ENCODE peak calls at places on chromosomes 3 and 15, in four cellular contexts. L, F, S and V are unnamed samples.

GRCh38 chr3:36957862-36958686 is 13.2 kb upstream of the TRANK1 start:
- DNase-seq in F (peak), S (peak), L (peak), V (no peak)

GRCh38 chr3:117016359-117016758 is 306.8 kb downstream of the TUSC7 start:
- DNase-seq in S (no peak), L (no peak), F (no peak), V (no peak)

GRCh38 chr3:123419850-123420292 is 29.0 kb downstream of the ADCY5 start:
- DNase-seq in F (no peak), S (peak), L (no peak), V (no peak)

GRCh38 chr15:39698444-39699390 is 83.9 kb downstream of the FSIP1 start:
- DNase-seq in L (no peak), S (no peak), F (peak), V (no peak)

GRCh38 chr15:84001655-84002054 is 233.9 kb upstream of the GOLGA6L4 start:
- DNase-seq in L (no peak), F (no peak), S (no peak), V (no peak)

GRCh38 chr3:153670577-153670976 is 450.6 kb upstream of the ARHGEF26 start:
- DNase-seq in L (no peak), S (no peak), F (no peak), V (no peak)

GRCh38 chr3:113629941-113630340 is 66.5 kb downstream of the USF3 start:
- DNase-seq in S (no peak), F (no peak), L (no peak), V (no peak)

GRCh38 chr3:108548886-108549285 is 38.5 kb upstream of the MYH15 start:
- DNase-seq in F (no peak), L (no peak), S (no peak), V (no peak)

GRCh38 chr3:186024210-186024609 is 84.7 kb downstream of the ETV5 start:
- DNase-seq in S (peak), F (peak), L (no peak), V (no peak)

GRCh38 chr15:41556657-41557056 is 2.4 kb upstream of the TYRO3 start:
- DNase-seq in F (no peak), L (no peak), S (no peak), V (no peak)

GRCh38 chr3:65950340-65951326 is 88.1 kb downstream of the MAGI1 start:
- DNase-seq in S (no peak), F (peak), L (no peak), V (no peak)

GRCh38 chr3:189236352-189236751 is 64.6 kb downstream of the TPRG1 start:
- DNase-seq in F (no peak), L (no peak), S (no peak), V (no peak)

GRCh38 chr3:129688310-129688895 is 81.9 kb upstream of the PLXND1 start:
- DNase-seq in S (peak), L (no peak), F (peak), V (no peak)

GRCh38 chr15:31049682-31050606 is 51.6 kb downstream of the TRPM1 start:
- DNase-seq in L (no peak), S (no peak), F (no peak), V (no peak)

GRCh38 chr15:75130597-75131268 is 70.9 kb upstream of the C15orf39 start:
- DNase-seq in S (no peak), L (no peak), F (no peak), V (no peak)

GRCh38 chr3:156216852-156217251 is 96.5 kb downstream of the KCNAB1 start:
- DNase-seq in F (no peak), S (no peak), L (no peak), V (no peak)

GRCh38 chr3:194265505-194265892 is 85.6 kb downstream of the CPN2 start:
- DNase-seq in F (peak), L (no peak), S (peak), V (peak)

GRCh38 chr15:40932146-40932545 is 3.0 kb downstream of the DLL4 start:
- DNase-seq in F (no peak), L (no peak), S (no peak), V (no peak)

GRCh38 chr15:63752075-63752684 is 81.6 kb downstream of the HERC1 start:
- DNase-seq in F (peak), S (peak), L (peak), V (no peak)

GRCh38 chr3:18424213-18424861 is 802 bp downstream of the SATB1 start:
- DNase-seq in S (no peak), F (no peak), L (no peak), V (no peak)

GRCh38 chr15:60678632-60679031 is 199.7 kb upstream of the ICE2 start:
- DNase-seq in L (no peak), F (no peak), S (no peak), V (no peak)

GRCh38 chr3:24428470-24428869 is 66.2 kb downstream of the THRB start:
- DNase-seq in F (no peak), L (no peak), S (no peak), V (no peak)

GRCh38 chr15:48627260-48627969 is 18.1 kb downstream of the FBN1 start:
- DNase-seq in S (peak), F (peak), L (no peak), V (no peak)

GRCh38 chr15:101063212-101063611 is 144.1 kb downstream of the LRRK1 start:
- DNase-seq in S (no peak), L (no peak), F (no peak), V (no peak)

GRCh38 chr3:156378871-156379270 is 176.0 kb downstream of the SSR3 start:
- DNase-seq in S (no peak), F (no peak), L (no peak), V (no peak)

GRCh38 chr15:73900129-73900712 is 26.0 kb upstream of the LOXL1 start:
- DNase-seq in F (no peak), L (no peak), S (peak), V (no peak)

GRCh38 chr3:29186131-29186599 is 94.7 kb upstream of the RBMS3 start:
- DNase-seq in F (peak), S (peak), L (no peak), V (no peak)

GRCh38 chr15:81343371-81343770 is 19.4 kb upstream of the STARD5 start:
- DNase-seq in L (no peak), F (no peak), S (no peak), V (no peak)

GRCh38 chr15:84572231-84572630 is 28.6 kb upstream of the ZSCAN2 start:
- DNase-seq in F (no peak), L (no peak), S (no peak), V (no peak)

GRCh38 chr3:129370248-129370964 is 58.0 kb downstream of the EFCAB12 start:
- DNase-seq in L (no peak), F (no peak), S (no peak), V (no peak)

GRCh38 chr15:70347766-70348558 is 250.2 kb upstream of the TLE3 start:
- DNase-seq in L (no peak), S (no peak), F (peak), V (no peak)

GRCh38 chr3:131174752-131175151 is 148.1 kb downstream of the NEK11 start:
- DNase-seq in S (peak), L (no peak), F (peak), V (no peak)

GRCh38 chr3:170225166-170225565 is 2.9 kb downstream of the PRKCI start:
- DNase-seq in L (no peak), S (no peak), F (no peak), V (no peak)

GRCh38 chr3:170226426-170226960 is 4.3 kb downstream of the PRKCI start:
- DNase-seq in L (no peak), F (peak), S (no peak), V (no peak)

GRCh38 chr3:170221924-170222646 is at the start of gene PRKCI:
- DNase-seq in S (peak), L (peak), F (peak), V (peak)

GRCh38 chr3:170220871-170221270 is 1.4 kb upstream of the PRKCI start:
- DNase-seq in F (no peak), L (no peak), S (peak), V (no peak)

DNA sequence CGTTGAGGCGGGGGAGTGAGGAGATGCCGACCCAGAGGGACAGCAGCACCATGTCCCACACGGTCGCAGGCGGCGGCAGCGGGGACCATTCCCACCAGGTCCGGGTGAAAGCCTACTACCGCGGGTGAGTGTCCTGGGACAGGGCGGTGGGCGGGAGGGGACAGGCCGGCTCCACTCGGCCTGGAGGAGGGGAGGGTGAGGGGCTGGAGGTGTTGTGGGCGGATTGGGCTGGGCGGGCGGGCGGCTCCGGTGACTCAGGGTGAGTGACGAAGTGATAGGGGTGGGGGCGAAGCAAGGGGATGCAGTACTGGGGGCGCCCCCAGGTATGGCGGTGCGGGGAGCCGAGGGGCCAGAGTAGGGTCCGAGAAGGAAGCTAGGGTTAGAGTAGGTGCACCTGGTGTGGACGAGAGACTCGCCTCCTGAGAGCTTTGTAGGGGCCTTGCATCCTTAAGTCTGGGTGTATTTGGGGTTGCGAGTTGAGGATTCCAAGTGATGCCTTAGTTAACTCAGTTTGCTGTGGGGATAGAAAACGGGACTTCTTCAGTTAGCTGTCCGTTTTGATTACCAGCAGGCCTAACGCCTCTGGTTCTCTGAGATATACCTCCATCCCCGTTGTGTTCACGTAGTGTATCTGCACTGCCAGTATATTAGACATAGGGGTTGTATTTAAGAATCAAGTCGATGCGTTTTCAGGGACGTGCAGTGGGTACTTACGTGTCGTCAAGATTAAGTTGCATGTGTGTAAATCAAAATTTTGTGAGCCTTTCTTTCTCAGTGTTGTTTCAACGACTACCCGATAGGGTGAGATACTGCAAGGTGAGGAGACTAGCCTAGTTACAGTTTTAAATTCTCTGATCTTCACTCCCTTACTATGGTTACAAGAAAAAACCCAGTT is 670 bp downstream of the PRKCI start:
- DNase-seq in F (peak), L (peak), S (peak), V (no peak)
- TF ChIP-seq CTCF in F (no peak), L (no peak), S (peak), V (no peak)

GRCh38 chr3:42894693-42895092 is 11.2 kb upstream of the ZNF662 start:
- DNase-seq in L (no peak), S (no peak), F (no peak), V (no peak)

GRCh38 chr3:42898896-42899675 is 6.9 kb upstream of the ZNF662 start:
- DNase-seq in S (peak), F (no peak), L (no peak), V (no peak)

GRCh38 chr3:42892807-42893206 is 13.1 kb upstream of the ZNF662 start:
- DNase-seq in S (no peak), L (no peak), F (no peak), V (no peak)

GRCh38 chr3:42892169-42892568 is 13.8 kb upstream of the ZNF662 start:
- DNase-seq in S (peak), L (no peak), F (no peak), V (no peak)

DNA sequence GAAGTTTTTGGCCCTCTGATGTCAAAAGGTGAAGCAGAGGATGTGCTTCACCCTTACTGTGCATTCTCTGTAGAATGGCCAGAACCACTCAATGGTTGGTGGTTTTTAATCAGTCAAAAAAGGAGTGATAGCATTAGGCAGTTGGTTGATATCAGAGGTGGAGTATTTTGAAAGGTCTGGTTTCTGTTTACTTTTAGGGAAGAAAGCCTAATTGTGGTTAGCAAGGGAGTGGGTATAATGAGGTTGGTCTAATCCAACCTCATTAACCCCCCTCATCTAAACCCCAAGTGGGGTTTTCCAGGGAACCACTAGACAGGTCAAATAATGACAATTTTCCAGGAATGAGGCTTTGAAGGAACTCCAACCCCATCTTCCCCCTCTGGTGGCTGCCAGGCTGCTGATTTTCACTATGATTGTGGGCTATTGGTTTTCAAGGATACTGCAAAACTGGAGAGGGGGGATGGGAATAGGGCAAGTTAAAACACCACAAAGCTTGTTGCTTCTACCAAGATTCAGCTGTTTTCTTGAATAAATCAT is 10.5 kb upstream of the ZNF662 start:
- DNase-seq in F (no peak), L (no peak), S (no peak), V (no peak)
- TF ChIP-seq CTCF in F (no peak), L (no peak), S (no peak), V (no peak)

DNA sequence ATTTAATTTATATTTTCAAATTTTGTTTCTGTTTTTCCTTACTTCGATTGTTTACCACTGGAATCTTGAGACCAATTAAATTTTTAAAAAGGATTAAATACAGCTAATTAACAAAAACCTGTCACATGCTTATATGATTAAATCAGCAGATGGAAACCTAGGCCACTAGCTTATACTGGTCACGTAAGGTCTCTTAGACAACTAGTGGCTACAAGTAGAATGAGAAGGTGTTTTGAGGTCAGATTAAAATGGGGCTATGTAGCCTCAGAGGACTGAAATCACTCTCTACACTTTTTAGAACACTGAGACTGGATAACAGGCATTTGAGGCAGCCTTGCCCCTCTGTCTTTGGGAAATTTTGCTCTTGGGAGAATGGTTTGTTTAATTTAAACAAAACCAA is 246.5 kb upstream of the ONECUT1 start:
- DNase-seq in S (no peak), L (no peak), F (no peak), V (no peak)
- TF ChIP-seq CTCF in S (no peak), L (no peak), F (no peak), V (no peak)

GRCh38 chr3:177563381-177563780 is 366.1 kb upstream of the TBL1XR1 start:
- DNase-seq in S (peak), L (no peak), F (peak), V (no peak)

GRCh38 chr3:177563792-177564191 is 366.5 kb upstream of the TBL1XR1 start:
- DNase-seq in L (no peak), S (no peak), F (no peak), V (no peak)

GRCh38 chr3:177557561-177557960 is 360.3 kb upstream of the TBL1XR1 start:
- DNase-seq in F (no peak), L (no peak), S (no peak), V (no peak)

GRCh38 chr3:177561769-177562360 is 364.6 kb upstream of the TBL1XR1 start:
- DNase-seq in F (no peak), L (no peak), S (no peak), V (no peak)

GRCh38 chr3:177561365-177561764 is 364.1 kb upstream of the TBL1XR1 start:
- DNase-seq in S (no peak), F (no peak), L (no peak), V (no peak)
- TF ChIP-seq CTCF in S (no peak), F (no peak), L (no peak), V (no peak)

GRCh38 chr3:42602961-42603360 is 2.5 kb downstream of the NKTR start:
- DNase-seq in S (no peak), F (no peak), L (no peak), V (no peak)

GRCh38 chr3:42600958-42601675 is 631 bp downstream of the NKTR start:
- DNase-seq in F (peak), S (peak), L (peak), V (no peak)

GRCh38 chr3:42595682-42596081 is 4.8 kb upstream of the NKTR start:
- DNase-seq in F (no peak), L (no peak), S (no peak), V (no peak)

GRCh38 chr3:42601898-42602581 is 1.6 kb downstream of the NKTR start:
- DNase-seq in L (no peak), S (peak), F (no peak), V (no peak)

GRCh38 chr3:42600111-42600957 is at the start of gene NKTR:
- DNase-seq in L (peak), S (peak), F (peak), V (peak)
- TF ChIP-seq CTCF in L (no peak), S (no peak), F (no peak), V (no peak)

GRCh38 chr3:33058780-33059179 is 38.2 kb downstream of the GLB1 start:
- DNase-seq in L (no peak), F (no peak), S (no peak), V (no peak)
- TF ChIP-seq CTCF in L (no peak), F (no peak), S (no peak), V (no peak)

GRCh38 chr15:45306105-45306504 is 54.1 kb downstream of the SLC28A2 start:
- DNase-seq in F (no peak), L (no peak), S (no peak), V (no peak)

DNA sequence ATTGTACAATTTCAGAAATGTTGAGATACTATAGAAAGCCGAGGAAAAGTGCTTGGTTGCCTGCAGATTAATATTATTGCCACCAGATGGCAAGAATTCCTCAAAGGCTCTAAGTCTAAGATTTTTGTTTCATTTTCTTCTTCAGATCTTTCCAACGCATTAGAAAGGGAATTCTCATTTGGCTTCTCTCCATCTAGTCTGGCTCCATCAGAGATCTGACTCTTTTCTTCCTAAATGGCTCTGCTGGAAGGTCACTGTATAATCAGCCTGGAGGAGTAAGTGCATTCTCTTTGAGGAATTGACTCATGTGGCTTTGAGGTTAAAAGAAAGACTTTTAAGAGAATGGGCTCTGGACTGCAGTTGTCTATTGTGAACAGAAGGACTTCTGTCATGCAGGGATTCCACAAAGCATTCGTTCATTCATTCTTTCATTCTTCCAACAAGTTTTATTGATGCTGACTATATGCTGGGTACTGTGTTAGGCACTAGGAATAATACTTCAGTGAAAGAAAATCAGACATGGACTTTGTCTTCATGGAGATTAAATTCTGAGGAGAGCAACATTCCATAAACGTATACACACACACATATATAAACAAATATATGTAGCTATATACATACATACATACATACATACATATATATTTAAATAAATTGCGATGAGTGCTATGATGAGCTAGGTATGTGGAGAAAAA is 55.3 kb downstream of the SLC28A2 start:
- DNase-seq in L (no peak), S (peak), F (peak), V (no peak)
- TF ChIP-seq CTCF in L (peak), S (peak), F (peak), V (peak)

GRCh38 chr3:126995926-126996512 is 13.1 kb downstream of the PLXNA1 start:
- DNase-seq in F (no peak), S (no peak), L (no peak), V (no peak)
- TF ChIP-seq CTCF in F (peak), S (peak), L (no peak), V (no peak)

DNA sequence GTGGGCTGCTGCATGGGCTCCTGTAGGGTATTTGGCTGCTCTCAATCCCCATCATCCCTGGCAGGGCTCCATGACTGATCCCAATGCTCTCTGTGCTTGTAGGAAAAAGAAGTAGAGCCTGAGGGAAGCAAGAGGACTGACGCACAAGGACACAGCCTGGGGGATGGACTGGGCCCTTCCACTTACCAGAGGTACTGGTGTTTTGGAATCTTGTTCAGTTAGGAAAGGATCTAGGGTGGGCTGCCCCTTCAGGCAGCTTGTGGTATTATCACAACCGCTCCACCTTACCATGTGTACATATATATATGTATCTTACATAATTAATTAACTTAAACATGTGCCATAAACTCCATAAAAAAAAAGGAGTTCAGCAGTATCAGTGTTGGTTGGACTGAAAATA is 1.3 kb downstream of the SLC28A2 start:
- DNase-seq in F (no peak), L (no peak), S (no peak), V (no peak)
- TF ChIP-seq CTCF in F (peak), L (no peak), S (peak), V (peak)